ENCODE peak calls at places on chromosomes 6 and 20, in five cellular contexts. One of them, this sample, is unnamed.

GRCh38 chr20:58407966-58408557 is 19.0 kb downstream of the VAPB start:
- DNase-seq in SJSA1: no peak
- DNase-seq in ELF-1: no peak
- DNase-seq in IMR-90: no peak
- DNase-seq in AG04450: no peak
- DNase-seq in this sample: no peak

GRCh38 chr6:136860043-136860442 is 37.7 kb downstream of the PEX7 start:
- DNase-seq in SJSA1: no peak
- DNase-seq in ELF-1: no peak
- DNase-seq in IMR-90: no peak
- DNase-seq in AG04450: no peak
- DNase-seq in this sample: no peak

GRCh38 chr6:12716298-12716853 is at the start of gene PHACTR1:
- DNase-seq in SJSA1: no peak
- DNase-seq in ELF-1: no peak
- DNase-seq in IMR-90: no peak
- DNase-seq in AG04450: no peak
- DNase-seq in this sample: no peak

GRCh38 chr20:41364967-41365765 is 1.5 kb downstream of the EMILIN3 start:
- DNase-seq in SJSA1: no peak
- DNase-seq in ELF-1: no peak
- DNase-seq in IMR-90: no peak
- DNase-seq in AG04450: no peak
- DNase-seq in this sample: no peak

GRCh38 chr6:160357088-160357487 is 8.9 kb downstream of the SLC22A3 start:
- DNase-seq in SJSA1: no peak
- DNase-seq in ELF-1: no peak
- DNase-seq in IMR-90: no peak
- DNase-seq in AG04450: no peak
- DNase-seq in this sample: no peak

GRCh38 chr20:40532103-40532502 is 156.9 kb downstream of the MAFB start:
- DNase-seq in SJSA1: no peak
- DNase-seq in ELF-1: peak; percentile 12
- DNase-seq in IMR-90: no peak
- DNase-seq in AG04450: no peak
- DNase-seq in this sample: no peak

GRCh38 chr20:44117296-44118184 is 69.4 kb downstream of the JPH2 start:
- DNase-seq in SJSA1: no peak
- DNase-seq in ELF-1: no peak
- DNase-seq in IMR-90: no peak
- DNase-seq in AG04450: no peak
- DNase-seq in this sample: peak; percentile 45

GRCh38 chr20:5183731-5184474 is 57.1 kb downstream of the CDS2 start:
- DNase-seq in SJSA1: no peak
- DNase-seq in ELF-1: no peak
- DNase-seq in IMR-90: no peak
- DNase-seq in AG04450: no peak
- DNase-seq in this sample: no peak

GRCh38 chr20:57398231-57398821 is 7.1 kb downstream of the RBM38 start:
- DNase-seq in SJSA1: no peak
- DNase-seq in ELF-1: no peak
- DNase-seq in IMR-90: no peak
- DNase-seq in AG04450: no peak
- DNase-seq in this sample: no peak

GRCh38 chr6:30483677-30484279 is 5.5 kb upstream of the HLA-E start:
- DNase-seq in SJSA1: peak; percentile 54
- DNase-seq in ELF-1: no peak
- DNase-seq in IMR-90: peak; percentile 74
- DNase-seq in AG04450: no peak
- DNase-seq in this sample: peak; percentile 50

GRCh38 chr6:158290659-158291058 is 21.6 kb upstream of the TULP4 start:
- DNase-seq in SJSA1: no peak
- DNase-seq in ELF-1: no peak
- DNase-seq in IMR-90: no peak
- DNase-seq in AG04450: no peak
- DNase-seq in this sample: no peak

GRCh38 chr20:20731945-20732296 is 19.5 kb upstream of the RALGAPA2 start:
- DNase-seq in SJSA1: no peak
- DNase-seq in ELF-1: no peak
- DNase-seq in IMR-90: no peak
- DNase-seq in AG04450: no peak
- DNase-seq in this sample: no peak

GRCh38 chr6:99501762-99502161 is 13.5 kb downstream of the USP45 start:
- DNase-seq in SJSA1: peak; percentile 30
- DNase-seq in ELF-1: no peak
- DNase-seq in IMR-90: peak; percentile 40
- DNase-seq in AG04450: no peak
- DNase-seq in this sample: no peak

GRCh38 chr20:11076434-11076833 is 402.6 kb upstream of the JAG1 start:
- DNase-seq in SJSA1: no peak
- DNase-seq in ELF-1: peak; percentile 4
- DNase-seq in IMR-90: no peak
- DNase-seq in AG04450: no peak
- DNase-seq in this sample: peak; percentile 58

GRCh38 chr20:58523916-58524315 is 8.7 kb upstream of the APCDD1L start:
- DNase-seq in SJSA1: no peak
- DNase-seq in ELF-1: no peak
- DNase-seq in IMR-90: peak; percentile 49
- DNase-seq in AG04450: no peak
- DNase-seq in this sample: no peak

GRCh38 chr20:63957690-63958441 is 1.6 kb upstream of the UCKL1 start:
- DNase-seq in SJSA1: no peak
- DNase-seq in ELF-1: peak; percentile 83
- DNase-seq in IMR-90: peak; percentile 23
- DNase-seq in AG04450: no peak
- DNase-seq in this sample: peak; percentile 89

GRCh38 chr20:57953638-57954037 is 243.8 kb upstream of the PMEPA1 start:
- DNase-seq in SJSA1: no peak
- DNase-seq in ELF-1: no peak
- DNase-seq in IMR-90: no peak
- DNase-seq in AG04450: no peak
- DNase-seq in this sample: no peak

GRCh38 chr6:15615837-15616236 is 47.0 kb downstream of the DTNBP1 start:
- DNase-seq in SJSA1: no peak
- DNase-seq in ELF-1: no peak
- DNase-seq in IMR-90: peak; percentile 40
- DNase-seq in AG04450: no peak
- DNase-seq in this sample: no peak

GRCh38 chr6:131062245-131063027 is 609 bp downstream of the EPB41L2 start:
- DNase-seq in SJSA1: peak; percentile 57
- DNase-seq in ELF-1: peak; percentile 50
- DNase-seq in IMR-90: no peak
- DNase-seq in AG04450: no peak
- DNase-seq in this sample: peak; percentile 62

GRCh38 chr20:52190437-52191131 is 995 bp downstream of the ZFP64 start:
- DNase-seq in SJSA1: no peak
- DNase-seq in ELF-1: no peak
- DNase-seq in IMR-90: peak; percentile 11
- DNase-seq in AG04450: no peak
- DNase-seq in this sample: peak; percentile 60

GRCh38 chr6:43665376-43665775 is 20.5 kb downstream of the RSPH9 start:
- DNase-seq in SJSA1: no peak
- DNase-seq in ELF-1: no peak
- DNase-seq in IMR-90: peak; percentile 29
- DNase-seq in AG04450: no peak
- DNase-seq in this sample: no peak

GRCh38 chr20:38023181-38024085 is 9.8 kb downstream of the TTI1 start:
- DNase-seq in SJSA1: peak; percentile 46
- DNase-seq in ELF-1: no peak
- DNase-seq in IMR-90: peak; percentile 96
- DNase-seq in AG04450: peak; percentile 95
- DNase-seq in this sample: no peak

GRCh38 chr6:36247691-36248090 is 22.2 kb upstream of the PNPLA1 start:
- DNase-seq in SJSA1: no peak
- DNase-seq in ELF-1: no peak
- DNase-seq in IMR-90: peak; percentile 61
- DNase-seq in AG04450: no peak
- DNase-seq in this sample: no peak

GRCh38 chr6:88538849-88539571 is 372.9 kb upstream of the CNR1 start:
- DNase-seq in SJSA1: no peak
- DNase-seq in ELF-1: no peak
- DNase-seq in IMR-90: no peak
- DNase-seq in AG04450: no peak
- DNase-seq in this sample: no peak

GRCh38 chr20:25987073-25987927 is 290.6 kb upstream of the ZNF337 start:
- DNase-seq in SJSA1: peak; percentile 42
- DNase-seq in ELF-1: peak; percentile 86
- DNase-seq in IMR-90: peak; percentile 10
- DNase-seq in AG04450: no peak
- DNase-seq in this sample: peak; percentile 87